ENCODE peak calls at places on chromosomes 11 and 22, in four cellular contexts. Q, H, D and J are unnamed samples.

GRCh38 chr11:81010631-81011030 is 1569.8 kb upstream of the TENM4 start:
- DNase-seq in Q (no peak), D (no peak), H (no peak), J (no peak)

GRCh38 chr11:126654886-126655806 is 299.7 kb downstream of the ST3GAL4 start:
- DNase-seq in D (no peak), Q (no peak), H (no peak), J (no peak)

GRCh38 chr22:45632791-45633515 is 38.7 kb upstream of the ATXN10 start:
- DNase-seq in H (no peak), Q (no peak), D (peak; percentile 92), J (no peak)

GRCh38 chr22:50070366-50070765 is 12.3 kb upstream of the TTLL8 start:
- DNase-seq in H (no peak), Q (no peak), D (no peak), J (no peak)

GRCh38 chr11:132058211-132058772 is 687.9 kb downstream of the NTM start:
- DNase-seq in H (no peak), D (no peak), Q (no peak), J (no peak)

GRCh38 chr11:134418119-134418840 is 6.2 kb upstream of the B3GAT1 start:
- DNase-seq in H (no peak), Q (no peak), D (no peak), J (no peak)

GRCh38 chr22:49658902-49659280 is 168.8 kb downstream of the BRD1 start:
- DNase-seq in H (no peak), Q (no peak), D (no peak), J (no peak)

GRCh38 chr11:22432331-22433065 is 94.3 kb downstream of the SLC17A6 start:
- DNase-seq in Q (peak; percentile 32), D (no peak), H (no peak), J (no peak)

GRCh38 chr22:32378703-32379272 is 21.1 kb downstream of the RFPL3 start:
- DNase-seq in H (no peak), D (peak; percentile 26), Q (peak; percentile 53), J (no peak)

GRCh38 chr22:43883719-43884415 is 7.9 kb downstream of the PNPLA5 start:
- DNase-seq in D (no peak), Q (no peak), H (no peak), J (no peak)

GRCh38 chr11:44943696-44944095 is 7.0 kb downstream of the TP53I11 start:
- DNase-seq in Q (no peak), H (no peak), D (no peak), J (no peak)

GRCh38 chr11:406796-407650 is 7.8 kb downstream of the SIGIRR start:
- DNase-seq in D (no peak), Q (peak; percentile 72), H (peak; percentile 76), J (peak; percentile 63)

GRCh38 chr22:25666308-25666707 is 75.7 kb upstream of the MYO18B start:
- DNase-seq in H (no peak), Q (no peak), D (no peak), J (no peak)

GRCh38 chr11:45036010-45036409 is 85.3 kb upstream of the TP53I11 start:
- DNase-seq in H (no peak), D (no peak), Q (no peak), J (no peak)

GRCh38 chr11:112073941-112074811 is at the start of the genes NKAPD1 and PIH1D2:
- DNase-seq in Q (peak; percentile 86), H (peak; percentile 75), D (peak; percentile 86), J (peak; percentile 66)

GRCh38 chr22:41913040-41913719 is 1.7 kb downstream of the SHISA8 start:
- DNase-seq in Q (no peak), H (no peak), D (no peak), J (no peak)

GRCh38 chr11:120231963-120232362 is 8.0 kb upstream of the POU2F3 start:
- DNase-seq in Q (no peak), H (no peak), D (no peak), J (no peak)

GRCh38 chr11:84887055-84887629 is 740.0 kb downstream of the DLG2 start:
- DNase-seq in Q (no peak), D (no peak), H (no peak), J (no peak)

GRCh38 chr11:119207607-119208006 is 1.5 kb downstream of the CBL start:
- DNase-seq in Q (no peak), H (no peak), D (no peak), J (no peak)

GRCh38 chr11:71452354-71453020 is 516 bp upstream of the NADSYN1 start:
- DNase-seq in Q (no peak), H (peak; percentile 28), D (no peak), J (no peak)

GRCh38 chr11:71302911-71303310 is 50.5 kb upstream of the SHANK2 start:
- DNase-seq in H (no peak), D (no peak), Q (no peak), J (no peak)

GRCh38 chr11:134264966-134265365 is 11.2 kb upstream of the GLB1L3 start:
- DNase-seq in H (no peak), Q (no peak), D (no peak), J (no peak)

GRCh38 chr11:116895053-116895757 is 57.8 kb upstream of the APOA1 start:
- DNase-seq in Q (peak; percentile 18), H (no peak), D (no peak), J (no peak)

GRCh38 chr22:46774456-46775363 is 12.3 kb downstream of the TBC1D22A start:
- DNase-seq in D (no peak), H (no peak), Q (no peak), J (no peak)

GRCh38 chr11:46247090-46247489 is 30.4 kb upstream of the CREB3L1 start:
- DNase-seq in Q (no peak), H (no peak), D (peak; percentile 19), J (no peak)

GRCh38 chr22:45073064-45073463 is 63.3 kb upstream of the PHF21B start:
- DNase-seq in Q (no peak), D (no peak), H (no peak), J (no peak)

GRCh38 chr22:50303515-50303847 is 4.0 kb downstream of the PLXNB2 start:
- DNase-seq in D (no peak), H (no peak), Q (no peak), J (no peak)

GRCh38 chr11:131985769-131986393 is 615.5 kb downstream of the NTM start:
- DNase-seq in D (no peak), H (no peak), Q (no peak), J (no peak)